ENCODE peak calls at places on chromosomes 5 and 9, in four cellular contexts. One of them, this sample, is unnamed.

GRCh38 chr5:16467363-16468219 is 2.0 kb upstream of the ZNF622 start:
- DNase-seq in activated T-cell treated with anti-CD3 and anti-CD28 coated beads for 1 hour: no peak
- DNase-seq in vagina: no peak
- DNase-seq in NCI-H460: no peak
- DNase-seq in this sample: no peak

GRCh38 chr5:92544042-92544441 is 1037.0 kb downstream of the NR2F1-AS1 start:
- DNase-seq in NCI-H460: no peak
- DNase-seq in activated T-cell treated with anti-CD3 and anti-CD28 coated beads for 1 hour: no peak
- DNase-seq in vagina: no peak
- DNase-seq in this sample: no peak

GRCh38 chr9:114662081-114662989 is 4.7 kb upstream of the TEX53 start:
- DNase-seq in vagina: peak
- DNase-seq in NCI-H460: peak
- DNase-seq in activated T-cell treated with anti-CD3 and anti-CD28 coated beads for 1 hour: peak
- DNase-seq in this sample: peak

GRCh38 chr5:10576121-10576789 is 12.4 kb downstream of the ANKRD33B start:
- DNase-seq in NCI-H460: no peak
- DNase-seq in vagina: no peak
- DNase-seq in activated T-cell treated with anti-CD3 and anti-CD28 coated beads for 1 hour: no peak
- DNase-seq in this sample: no peak

GRCh38 chr5:62432618-62433064 is 20.1 kb downstream of the IPO11 start:
- DNase-seq in vagina: no peak
- DNase-seq in NCI-H460: no peak
- DNase-seq in activated T-cell treated with anti-CD3 and anti-CD28 coated beads for 1 hour: no peak
- DNase-seq in this sample: no peak

GRCh38 chr5:90981821-90982220 is 401.3 kb downstream of the ARRDC3 start:
- DNase-seq in NCI-H460: no peak
- DNase-seq in vagina: no peak
- DNase-seq in activated T-cell treated with anti-CD3 and anti-CD28 coated beads for 1 hour: no peak
- DNase-seq in this sample: no peak

GRCh38 chr5:96189987-96190386 is 228.3 kb upstream of the ELL2 start:
- DNase-seq in activated T-cell treated with anti-CD3 and anti-CD28 coated beads for 1 hour: no peak
- DNase-seq in NCI-H460: no peak
- DNase-seq in vagina: no peak
- DNase-seq in this sample: no peak

GRCh38 chr9:92807757-92808725 is 43.4 kb upstream of the BICD2 start:
- DNase-seq in NCI-H460: no peak
- DNase-seq in vagina: no peak
- DNase-seq in activated T-cell treated with anti-CD3 and anti-CD28 coated beads for 1 hour: peak
- DNase-seq in this sample: no peak

GRCh38 chr5:105740242-105740641 is 1930.5 kb downstream of the EFNA5 start:
- DNase-seq in vagina: no peak
- DNase-seq in NCI-H460: no peak
- DNase-seq in activated T-cell treated with anti-CD3 and anti-CD28 coated beads for 1 hour: no peak
- DNase-seq in this sample: no peak

GRCh38 chr9:12777149-12778010 is 2.6 kb downstream of the LURAP1L start:
- DNase-seq in NCI-H460: no peak
- DNase-seq in vagina: no peak
- DNase-seq in activated T-cell treated with anti-CD3 and anti-CD28 coated beads for 1 hour: no peak
- DNase-seq in this sample: no peak

GRCh38 chr5:16970260-16970659 is 34.2 kb upstream of the MYO10 start:
- DNase-seq in NCI-H460: no peak
- DNase-seq in vagina: no peak
- DNase-seq in activated T-cell treated with anti-CD3 and anti-CD28 coated beads for 1 hour: no peak
- DNase-seq in this sample: no peak

GRCh38 chr5:174699131-174699530 is 25.3 kb upstream of the MSX2 start:
- DNase-seq in vagina: no peak
- DNase-seq in activated T-cell treated with anti-CD3 and anti-CD28 coated beads for 1 hour: no peak
- DNase-seq in NCI-H460: no peak
- DNase-seq in this sample: no peak

GRCh38 chr9:110115341-110115820 is 92.6 kb downstream of the C9orf152 start:
- DNase-seq in NCI-H460: no peak
- DNase-seq in vagina: no peak
- DNase-seq in activated T-cell treated with anti-CD3 and anti-CD28 coated beads for 1 hour: no peak
- DNase-seq in this sample: no peak

GRCh38 chr5:115600771-115601170 is 1.5 kb downstream of the TICAM2 start:
- DNase-seq in NCI-H460: no peak
- DNase-seq in vagina: no peak
- DNase-seq in activated T-cell treated with anti-CD3 and anti-CD28 coated beads for 1 hour: no peak
- DNase-seq in this sample: no peak

GRCh38 chr5:5891350-5891749 is 468.9 kb downstream of the ICE1 start:
- DNase-seq in activated T-cell treated with anti-CD3 and anti-CD28 coated beads for 1 hour: no peak
- DNase-seq in vagina: no peak
- DNase-seq in NCI-H460: no peak
- DNase-seq in this sample: no peak

GRCh38 chr5:139454568-139455290 is 7.8 kb downstream of the ECSCR start:
- DNase-seq in activated T-cell treated with anti-CD3 and anti-CD28 coated beads for 1 hour: no peak
- DNase-seq in vagina: no peak
- DNase-seq in NCI-H460: no peak
- DNase-seq in this sample: no peak

GRCh38 chr9:131304676-131305366 is 15.3 kb downstream of the PLPP7 start:
- DNase-seq in vagina: no peak
- DNase-seq in activated T-cell treated with anti-CD3 and anti-CD28 coated beads for 1 hour: no peak
- DNase-seq in NCI-H460: no peak
- DNase-seq in this sample: no peak

GRCh38 chr5:671459-672328 is 21.5 kb downstream of the TPPP start:
- DNase-seq in NCI-H460: peak
- DNase-seq in activated T-cell treated with anti-CD3 and anti-CD28 coated beads for 1 hour: peak
- DNase-seq in vagina: no peak
- DNase-seq in this sample: peak

GRCh38 chr5:161094411-161094810 is 242.4 kb upstream of the ATP10B start:
- DNase-seq in vagina: no peak
- DNase-seq in NCI-H460: no peak
- DNase-seq in activated T-cell treated with anti-CD3 and anti-CD28 coated beads for 1 hour: no peak
- DNase-seq in this sample: no peak

GRCh38 chr5:127549551-127549950 is 32.1 kb downstream of the PRRC1 start:
- DNase-seq in NCI-H460: no peak
- DNase-seq in vagina: no peak
- DNase-seq in activated T-cell treated with anti-CD3 and anti-CD28 coated beads for 1 hour: no peak
- DNase-seq in this sample: no peak

GRCh38 chr9:129569506-129570449 is 51.1 kb downstream of the C9orf50 start:
- DNase-seq in vagina: no peak
- DNase-seq in activated T-cell treated with anti-CD3 and anti-CD28 coated beads for 1 hour: no peak
- DNase-seq in NCI-H460: no peak
- DNase-seq in this sample: no peak

GRCh38 chr5:114153392-114153791 is 208.5 kb upstream of the KCNN2 start:
- DNase-seq in vagina: no peak
- DNase-seq in NCI-H460: no peak
- DNase-seq in activated T-cell treated with anti-CD3 and anti-CD28 coated beads for 1 hour: no peak
- DNase-seq in this sample: no peak

GRCh38 chr9:967436-967835 is 9.0 kb upstream of the DMRT3 start:
- DNase-seq in activated T-cell treated with anti-CD3 and anti-CD28 coated beads for 1 hour: no peak
- DNase-seq in NCI-H460: no peak
- DNase-seq in vagina: no peak
- DNase-seq in this sample: no peak

GRCh38 chr9:2524601-2525000 is 97.0 kb upstream of the VLDLR start:
- DNase-seq in activated T-cell treated with anti-CD3 and anti-CD28 coated beads for 1 hour: no peak
- DNase-seq in vagina: no peak
- DNase-seq in NCI-H460: no peak
- DNase-seq in this sample: no peak

GRCh38 chr5:2257326-2258244 is 374.9 kb upstream of the IRX4 start:
- DNase-seq in NCI-H460: no peak
- DNase-seq in vagina: peak
- DNase-seq in activated T-cell treated with anti-CD3 and anti-CD28 coated beads for 1 hour: no peak
- DNase-seq in this sample: no peak

GRCh38 chr5:94618029-94618492 is 343 bp downstream of the KIAA0825 start:
- DNase-seq in activated T-cell treated with anti-CD3 and anti-CD28 coated beads for 1 hour: no peak
- DNase-seq in vagina: no peak
- DNase-seq in NCI-H460: peak
- DNase-seq in this sample: no peak

GRCh38 chr9:14258156-14258555 is 55.8 kb downstream of the NFIB start:
- DNase-seq in vagina: no peak
- DNase-seq in activated T-cell treated with anti-CD3 and anti-CD28 coated beads for 1 hour: no peak
- DNase-seq in NCI-H460: no peak
- DNase-seq in this sample: no peak

GRCh38 chr9:89865981-89866380 is 261.2 kb downstream of the GADD45G start:
- DNase-seq in vagina: no peak
- DNase-seq in NCI-H460: no peak
- DNase-seq in activated T-cell treated with anti-CD3 and anti-CD28 coated beads for 1 hour: no peak
- DNase-seq in this sample: no peak

GRCh38 chr5:7426284-7426683 is 30.3 kb downstream of the ADCY2 start:
- DNase-seq in activated T-cell treated with anti-CD3 and anti-CD28 coated beads for 1 hour: no peak
- DNase-seq in vagina: no peak
- DNase-seq in NCI-H460: no peak
- DNase-seq in this sample: no peak

GRCh38 chr5:94754824-94755223 is 136.4 kb downstream of the SLF1 start:
- DNase-seq in vagina: no peak
- DNase-seq in NCI-H460: no peak
- DNase-seq in activated T-cell treated with anti-CD3 and anti-CD28 coated beads for 1 hour: no peak
- DNase-seq in this sample: no peak

GRCh38 chr5:41927604-41928003 is 2.5 kb downstream of the FBXO4 start:
- DNase-seq in vagina: no peak
- DNase-seq in activated T-cell treated with anti-CD3 and anti-CD28 coated beads for 1 hour: no peak
- DNase-seq in NCI-H460: no peak
- DNase-seq in this sample: no peak

GRCh38 chr9:94511134-94511942 is 43.5 kb upstream of the PCAT7 start:
- DNase-seq in vagina: no peak
- DNase-seq in NCI-H460: no peak
- DNase-seq in activated T-cell treated with anti-CD3 and anti-CD28 coated beads for 1 hour: no peak
- DNase-seq in this sample: no peak

GRCh38 chr5:1959911-1960581 is 77.3 kb upstream of the IRX4 start:
- DNase-seq in NCI-H460: no peak
- DNase-seq in vagina: peak
- DNase-seq in activated T-cell treated with anti-CD3 and anti-CD28 coated beads for 1 hour: no peak
- DNase-seq in this sample: no peak

This sample was measured in progenitor cell of endocrine pancreas.